ENCODE peak calls at places on chromosome 6, in ten cellular contexts. One of them, this sample, is unnamed.

GRCh38 chr6:157961829-157962228 is 19.8 kb upstream of the SYNJ2 start:
- DNase-seq in vagina: no peak
- DNase-seq in breast epithelium: no peak
- DNase-seq in AG09319: no peak
- DNase-seq in AG09309: no peak
- DNase-seq in GM20000: no peak
- DNase-seq in ascending aorta: no peak
- DNase-seq in foreskin keratinocyte: no peak
- DNase-seq in choroid plexus epithelial cell: no peak
- DNase-seq in tibial artery: no peak
- DNase-seq in this sample: no peak

GRCh38 chr6:84027340-84028183 is 6.0 kb upstream of the MRAP2 start:
- DNase-seq in vagina: no peak
- DNase-seq in breast epithelium: no peak
- DNase-seq in AG09319: no peak
- DNase-seq in AG09309: peak; percentile 79
- DNase-seq in GM20000: no peak
- DNase-seq in ascending aorta: no peak
- DNase-seq in foreskin keratinocyte: peak; percentile 64
- DNase-seq in choroid plexus epithelial cell: peak; percentile 13
- DNase-seq in tibial artery: peak; percentile 38
- DNase-seq in this sample: peak; percentile 83

GRCh38 chr6:133938533-133938932 is 14.5 kb upstream of the TBPL1 start:
- DNase-seq in vagina: no peak
- DNase-seq in breast epithelium: no peak
- DNase-seq in AG09319: no peak
- DNase-seq in AG09309: no peak
- DNase-seq in GM20000: no peak
- DNase-seq in ascending aorta: no peak
- DNase-seq in foreskin keratinocyte: no peak
- DNase-seq in choroid plexus epithelial cell: no peak
- DNase-seq in tibial artery: no peak
- DNase-seq in this sample: no peak

GRCh38 chr6:90413867-90414266 is 117.2 kb upstream of the BACH2 start:
- DNase-seq in vagina: no peak
- DNase-seq in breast epithelium: no peak
- DNase-seq in AG09319: no peak
- DNase-seq in AG09309: no peak
- DNase-seq in GM20000: peak; percentile 57
- DNase-seq in ascending aorta: no peak
- DNase-seq in foreskin keratinocyte: no peak
- DNase-seq in choroid plexus epithelial cell: peak; percentile 60
- DNase-seq in tibial artery: no peak
- DNase-seq in this sample: peak; percentile 5

GRCh38 chr6:127058027-127058426 is 60.4 kb upstream of the RSPO3 start:
- DNase-seq in vagina: no peak
- DNase-seq in breast epithelium: no peak
- DNase-seq in AG09319: no peak
- DNase-seq in AG09309: no peak
- DNase-seq in GM20000: no peak
- DNase-seq in ascending aorta: no peak
- DNase-seq in foreskin keratinocyte: no peak
- DNase-seq in choroid plexus epithelial cell: peak; percentile 58
- DNase-seq in tibial artery: no peak
- DNase-seq in this sample: peak; percentile 30

GRCh38 chr6:158807515-158808441 is 11.4 kb downstream of the EZR start:
- DNase-seq in vagina: no peak
- DNase-seq in breast epithelium: no peak
- DNase-seq in AG09319: no peak
- DNase-seq in AG09309: no peak
- DNase-seq in GM20000: no peak
- DNase-seq in ascending aorta: no peak
- DNase-seq in foreskin keratinocyte: no peak
- DNase-seq in choroid plexus epithelial cell: no peak
- DNase-seq in tibial artery: no peak
- DNase-seq in this sample: no peak

GRCh38 chr6:50143011-50143719 is 93.4 kb upstream of the DEFB112 start:
- DNase-seq in vagina: no peak
- DNase-seq in breast epithelium: no peak
- DNase-seq in AG09319: no peak
- DNase-seq in AG09309: no peak
- DNase-seq in GM20000: no peak
- DNase-seq in ascending aorta: no peak
- DNase-seq in foreskin keratinocyte: no peak
- DNase-seq in choroid plexus epithelial cell: no peak
- DNase-seq in tibial artery: no peak
- DNase-seq in this sample: no peak

GRCh38 chr6:30344191-30344867 is 627 bp upstream of the RPP21 start:
- DNase-seq in vagina: no peak
- DNase-seq in breast epithelium: no peak
- DNase-seq in AG09319: no peak
- DNase-seq in AG09309: no peak
- DNase-seq in GM20000: no peak
- DNase-seq in ascending aorta: no peak
- DNase-seq in foreskin keratinocyte: no peak
- DNase-seq in choroid plexus epithelial cell: no peak
- DNase-seq in tibial artery: no peak
- DNase-seq in this sample: no peak

GRCh38 chr6:159945801-159946392 is 23.0 kb upstream of the IGF2R start:
- DNase-seq in vagina: no peak
- DNase-seq in breast epithelium: no peak
- DNase-seq in AG09319: no peak
- DNase-seq in AG09309: no peak
- DNase-seq in GM20000: no peak
- DNase-seq in ascending aorta: no peak
- DNase-seq in foreskin keratinocyte: no peak
- DNase-seq in choroid plexus epithelial cell: no peak
- DNase-seq in tibial artery: no peak
- DNase-seq in this sample: no peak

GRCh38 chr6:159943101-159943632 is 25.7 kb upstream of the IGF2R start:
- DNase-seq in vagina: no peak
- DNase-seq in breast epithelium: no peak
- DNase-seq in AG09319: no peak
- DNase-seq in AG09309: no peak
- DNase-seq in GM20000: no peak
- DNase-seq in ascending aorta: no peak
- DNase-seq in foreskin keratinocyte: no peak
- DNase-seq in choroid plexus epithelial cell: peak; percentile 84
- DNase-seq in tibial artery: peak; percentile 74
- DNase-seq in this sample: peak; percentile 87

GRCh38 chr6:159939591-159940016 is 29.3 kb upstream of the IGF2R start:
- DNase-seq in vagina: no peak
- DNase-seq in breast epithelium: no peak
- DNase-seq in AG09319: no peak
- DNase-seq in AG09309: no peak
- DNase-seq in GM20000: no peak
- DNase-seq in ascending aorta: no peak
- DNase-seq in foreskin keratinocyte: no peak
- DNase-seq in choroid plexus epithelial cell: no peak
- DNase-seq in tibial artery: peak; percentile 57
- DNase-seq in this sample: peak; percentile 90

GRCh38 chr6:159943965-159944598 is 24.8 kb upstream of the IGF2R start:
- DNase-seq in vagina: no peak
- DNase-seq in breast epithelium: no peak
- DNase-seq in AG09319: no peak
- DNase-seq in AG09309: no peak
- DNase-seq in GM20000: no peak
- DNase-seq in ascending aorta: no peak
- DNase-seq in foreskin keratinocyte: no peak
- DNase-seq in choroid plexus epithelial cell: no peak
- DNase-seq in tibial artery: no peak
- DNase-seq in this sample: no peak

DNA sequence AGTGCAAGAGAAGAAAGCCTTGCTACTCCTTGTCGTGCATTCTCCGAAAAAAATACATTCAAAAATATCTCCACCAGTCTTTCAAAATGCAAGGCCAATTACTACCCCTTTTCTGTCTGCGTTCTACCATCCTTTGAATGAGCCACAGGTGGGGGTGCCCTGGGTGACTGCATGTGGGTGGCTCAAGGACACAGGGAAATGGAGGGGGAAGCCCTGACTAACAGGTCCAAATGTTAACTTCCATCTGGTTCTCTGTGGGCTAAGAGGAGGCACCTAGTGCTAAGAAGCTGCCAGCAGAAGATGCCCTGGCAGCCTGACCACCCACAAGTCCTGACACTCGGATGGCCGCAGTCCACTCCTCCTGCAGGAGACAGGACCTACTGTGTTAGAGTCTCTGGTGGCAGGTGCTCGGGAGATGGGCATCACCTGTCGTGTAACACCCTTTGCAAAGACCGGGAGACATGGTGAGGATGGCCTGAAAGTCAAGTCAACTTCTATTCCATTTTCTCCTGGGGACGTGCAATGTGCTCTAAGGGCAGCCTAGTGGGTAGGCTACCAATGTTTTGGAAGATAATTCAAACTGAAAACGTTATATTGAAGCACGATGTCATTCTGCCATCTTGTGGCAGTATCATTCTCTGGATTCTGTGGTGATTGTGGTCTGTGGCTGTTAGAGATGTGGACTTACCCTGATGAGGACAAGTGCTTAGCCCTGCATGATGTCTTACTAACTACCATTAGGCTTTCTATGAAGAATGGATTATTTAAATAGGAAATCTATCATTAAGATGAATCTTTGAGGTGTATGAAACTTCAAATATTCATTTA is 27.4 kb upstream of the IGF2R start:
- DNase-seq in vagina: no peak
- DNase-seq in breast epithelium: no peak
- DNase-seq in AG09319: no peak
- DNase-seq in AG09309: no peak
- DNase-seq in GM20000: peak; percentile 39
- DNase-seq in ascending aorta: no peak
- DNase-seq in foreskin keratinocyte: no peak
- DNase-seq in choroid plexus epithelial cell: peak; percentile 83
- DNase-seq in tibial artery: no peak
- DNase-seq in this sample: peak; percentile 76
- TF ChIP-seq CTCF in vagina: peak; percentile 52
- TF ChIP-seq CTCF in breast epithelium: no peak
- TF ChIP-seq CTCF in AG09319: peak; percentile 47
- TF ChIP-seq CTCF in AG09309: peak; percentile 68
- TF ChIP-seq CTCF in GM20000: peak; percentile 61
- TF ChIP-seq CTCF in ascending aorta: peak; percentile 66
- TF ChIP-seq CTCF in foreskin keratinocyte: peak; percentile 69
- TF ChIP-seq CTCF in choroid plexus epithelial cell: peak; percentile 68
- TF ChIP-seq CTCF in tibial artery: peak; percentile 61
- TF ChIP-seq CTCF in this sample: peak; percentile 57

GRCh38 chr6:169157474-169158181 is 96.0 kb downstream of the THBS2 start:
- DNase-seq in vagina: peak; percentile 79
- DNase-seq in breast epithelium: no peak
- DNase-seq in AG09319: no peak
- DNase-seq in AG09309: no peak
- DNase-seq in GM20000: no peak
- DNase-seq in ascending aorta: no peak
- DNase-seq in foreskin keratinocyte: no peak
- DNase-seq in choroid plexus epithelial cell: no peak
- DNase-seq in tibial artery: no peak
- DNase-seq in this sample: no peak

GRCh38 chr6:169156108-169156821 is 97.4 kb downstream of the THBS2 start:
- DNase-seq in vagina: peak; percentile 55
- DNase-seq in breast epithelium: no peak
- DNase-seq in AG09319: no peak
- DNase-seq in AG09309: no peak
- DNase-seq in GM20000: no peak
- DNase-seq in ascending aorta: no peak
- DNase-seq in foreskin keratinocyte: no peak
- DNase-seq in choroid plexus epithelial cell: peak; percentile 75
- DNase-seq in tibial artery: no peak
- DNase-seq in this sample: peak; percentile 88

GRCh38 chr6:169158750-169159149 is 94.9 kb downstream of the THBS2 start:
- DNase-seq in vagina: peak; percentile 70
- DNase-seq in breast epithelium: no peak
- DNase-seq in AG09319: no peak
- DNase-seq in AG09309: no peak
- DNase-seq in GM20000: no peak
- DNase-seq in ascending aorta: no peak
- DNase-seq in foreskin keratinocyte: no peak
- DNase-seq in choroid plexus epithelial cell: no peak
- DNase-seq in tibial artery: no peak
- DNase-seq in this sample: peak; percentile 30

GRCh38 chr6:169159331-169159730 is 94.3 kb downstream of the THBS2 start:
- DNase-seq in vagina: peak; percentile 93
- DNase-seq in breast epithelium: no peak
- DNase-seq in AG09319: no peak
- DNase-seq in AG09309: no peak
- DNase-seq in GM20000: no peak
- DNase-seq in ascending aorta: no peak
- DNase-seq in foreskin keratinocyte: no peak
- DNase-seq in choroid plexus epithelial cell: no peak
- DNase-seq in tibial artery: no peak
- DNase-seq in this sample: no peak

GRCh38 chr6:169158182-169158573 is 95.5 kb downstream of the THBS2 start:
- DNase-seq in vagina: no peak
- DNase-seq in breast epithelium: no peak
- DNase-seq in AG09319: peak; percentile 60
- DNase-seq in AG09309: no peak
- DNase-seq in GM20000: no peak
- DNase-seq in ascending aorta: no peak
- DNase-seq in foreskin keratinocyte: no peak
- DNase-seq in choroid plexus epithelial cell: peak; percentile 91
- DNase-seq in tibial artery: peak; percentile 71
- DNase-seq in this sample: peak; percentile 96
- TF ChIP-seq CTCF in vagina: no peak
- TF ChIP-seq CTCF in breast epithelium: no peak
- TF ChIP-seq CTCF in AG09319: no peak
- TF ChIP-seq CTCF in AG09309: no peak
- TF ChIP-seq CTCF in GM20000: no peak
- TF ChIP-seq CTCF in ascending aorta: no peak
- TF ChIP-seq CTCF in foreskin keratinocyte: no peak
- TF ChIP-seq CTCF in choroid plexus epithelial cell: peak; percentile 31
- TF ChIP-seq CTCF in tibial artery: no peak
- TF ChIP-seq CTCF in this sample: no peak

DNA sequence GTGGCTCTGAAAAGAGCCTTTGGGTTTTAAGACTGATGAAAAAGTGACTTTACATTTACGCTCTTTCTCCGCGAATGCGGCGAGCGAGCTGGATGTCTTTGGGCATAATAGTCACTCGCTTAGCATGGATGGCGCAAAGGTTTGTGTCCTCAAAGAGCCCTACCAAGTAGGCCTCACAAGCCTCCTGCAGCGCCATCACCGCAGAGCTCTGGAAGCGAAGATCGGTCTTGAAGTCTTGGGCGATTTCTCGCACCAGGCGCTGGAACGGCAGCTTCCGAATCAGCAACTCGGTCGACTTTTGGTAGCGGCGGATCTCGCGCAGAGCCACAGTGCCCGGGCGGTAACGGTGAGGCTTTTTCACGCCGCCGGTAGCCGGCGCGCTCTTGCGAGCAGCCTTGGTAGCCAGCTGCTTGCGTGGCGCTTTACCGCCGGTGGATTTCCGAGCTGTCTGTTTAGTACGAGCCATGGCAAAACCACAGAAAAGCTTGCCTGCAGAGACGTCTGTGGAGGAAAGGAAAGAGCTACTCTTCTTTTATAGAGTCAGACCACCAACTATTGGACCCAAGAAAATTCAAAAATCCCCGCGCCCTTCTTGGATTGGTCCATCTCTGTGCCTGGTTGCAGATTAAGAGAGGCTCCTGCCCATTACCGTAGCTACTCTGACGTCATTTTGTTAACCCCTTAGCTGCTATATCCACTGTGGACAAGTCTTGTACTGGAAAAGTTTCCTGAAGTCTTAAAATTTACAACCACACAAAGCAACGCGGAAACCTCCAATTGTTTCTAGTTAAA is 55.4 kb upstream of the HFE start:
- DNase-seq in vagina: no peak
- DNase-seq in breast epithelium: no peak
- DNase-seq in AG09319: no peak
- DNase-seq in AG09309: peak; percentile 81
- DNase-seq in GM20000: peak; percentile 84
- DNase-seq in ascending aorta: peak; percentile 53
- DNase-seq in foreskin keratinocyte: peak; percentile 90
- DNase-seq in choroid plexus epithelial cell: peak; percentile 98
- DNase-seq in tibial artery: peak; percentile 87
- DNase-seq in this sample: peak; percentile 96
- TF ChIP-seq CTCF in vagina: no peak
- TF ChIP-seq CTCF in breast epithelium: no peak
- TF ChIP-seq CTCF in AG09319: peak; percentile 25
- TF ChIP-seq CTCF in AG09309: peak; percentile 42
- TF ChIP-seq CTCF in GM20000: peak; percentile 9
- TF ChIP-seq CTCF in ascending aorta: peak; percentile 20
- TF ChIP-seq CTCF in foreskin keratinocyte: peak; percentile 42
- TF ChIP-seq CTCF in choroid plexus epithelial cell: peak; percentile 40
- TF ChIP-seq CTCF in tibial artery: peak; percentile 21
- TF ChIP-seq CTCF in this sample: peak; percentile 40

GRCh38 chr6:10383312-10384063 is 31.4 kb downstream of the TFAP2A start:
- DNase-seq in vagina: no peak
- DNase-seq in breast epithelium: peak; percentile 71
- DNase-seq in AG09319: no peak
- DNase-seq in AG09309: no peak
- DNase-seq in GM20000: no peak
- DNase-seq in ascending aorta: no peak
- DNase-seq in foreskin keratinocyte: no peak
- DNase-seq in choroid plexus epithelial cell: no peak
- DNase-seq in tibial artery: no peak
- DNase-seq in this sample: no peak
- TF ChIP-seq CTCF in vagina: no peak
- TF ChIP-seq CTCF in breast epithelium: no peak
- TF ChIP-seq CTCF in AG09319: no peak
- TF ChIP-seq CTCF in AG09309: no peak
- TF ChIP-seq CTCF in GM20000: no peak
- TF ChIP-seq CTCF in ascending aorta: no peak
- TF ChIP-seq CTCF in foreskin keratinocyte: no peak
- TF ChIP-seq CTCF in choroid plexus epithelial cell: no peak
- TF ChIP-seq CTCF in tibial artery: no peak
- TF ChIP-seq CTCF in this sample: no peak